ENCODE peak calls at places on chromosome 2, in four cellular contexts. I is NCI-H774; L is stimulated activated CD4-positive, alpha-beta T cell treated with anti-CD3 and anti-CD28 coated beads, Interleukin-12 subunit alpha, Interleukin-12 subunit beta, amount 100 ng/mL, for 24 hours; Z is left ventricle myocardium superior. S is an unnamed sample.

GRCh38 chr2:233814436-233814835 is 36.3 kb downstream of the MROH2A start:
- DNase-seq in I (no peak), L (no peak), Z (no peak), S (no peak)

GRCh38 chr2:69918391-69918790 is 3.5 kb downstream of the MXD1 start:
- DNase-seq in I (no peak), L (no peak), Z (no peak), S (no peak)

GRCh38 chr2:1944986-1945385 is 200.7 kb upstream of the PXDN start:
- DNase-seq in I (no peak), L (no peak), Z (no peak), S (no peak)

GRCh38 chr2:168456526-168457176 is 579 bp downstream of the CERS6 start:
- DNase-seq in I (no peak), L (peak; percentile 33), Z (peak; percentile 68), S (peak; percentile 62)

GRCh38 chr2:234304945-234305344 is 191.9 kb downstream of the ARL4C start:
- DNase-seq in I (no peak), L (no peak), Z (no peak), S (no peak)

GRCh38 chr2:96537066-96537733 is 648 bp downstream of the ARID5A start:
- DNase-seq in I (no peak), L (peak; percentile 83), Z (peak; percentile 85), S (peak; percentile 85)

GRCh38 chr2:9074930-9075329 is 71.4 kb upstream of the MBOAT2 start:
- DNase-seq in I (peak; percentile 56), L (no peak), Z (no peak), S (no peak)

GRCh38 chr2:205047273-205047839 is 502.1 kb downstream of the PARD3B start:
- DNase-seq in I (peak; percentile 64), L (no peak), Z (no peak), S (no peak)

GRCh38 chr2:46643951-46644350 is 164.6 kb downstream of the TMEM247 start:
- DNase-seq in I (no peak), L (peak; percentile 5), Z (no peak), S (no peak)

GRCh38 chr2:73162856-73163521 is 39.4 kb upstream of the NOTO start:
- DNase-seq in I (no peak), L (no peak), Z (no peak), S (no peak)

GRCh38 chr2:110713508-110714362 is 18.6 kb upstream of the ACOXL start:
- DNase-seq in I (no peak), L (no peak), Z (no peak), S (no peak)

GRCh38 chr2:54396107-54396506 is 60.0 kb upstream of the SPTBN1 start:
- DNase-seq in I (no peak), L (no peak), Z (no peak), S (no peak)